ENCODE peak calls at places on chromosomes 3 and 15, in ten cellular contexts. Y, N, Z, L, B, A, G, O, U and S are unnamed samples.

GRCh38 chr3:31754575-31755278 is 222.0 kb downstream of the STT3B start:
- DNase-seq in L (no peak), U (no peak), B (peak), Z (no peak), G (no peak), O (no peak), Y (no peak), A (peak), N (no peak), S (no peak)

GRCh38 chr3:16313955-16314645 is 49.1 kb downstream of the OXNAD1 start:
- DNase-seq in O (no peak), Z (no peak), N (no peak), U (no peak), A (no peak), G (no peak), B (no peak), Y (no peak), L (no peak), S (no peak)

GRCh38 chr3:12175844-12176453 is 17.2 kb upstream of the TIMP4 start:
- DNase-seq in Y (peak), O (peak), Z (peak), A (peak), G (peak), L (peak), N (no peak), U (peak), B (peak), S (no peak)

GRCh38 chr3:42696356-42697301 is 6.0 kb downstream of the HHATL start:
- DNase-seq in G (no peak), U (no peak), A (peak), Y (peak), Z (no peak), B (no peak), N (no peak), O (no peak), L (no peak), S (no peak)

GRCh38 chr15:77243146-77243545 is 172.2 kb upstream of the TSPAN3 start:
- DNase-seq in O (no peak), Y (no peak), A (peak), B (no peak), N (no peak), U (no peak), L (peak), G (peak), Z (no peak), S (no peak)

GRCh38 chr3:132317229-132317948 is at the start of gene ACP3:
- DNase-seq in B (peak), A (no peak), N (peak), O (peak), L (peak), G (peak), U (no peak), Y (peak), Z (no peak), S (peak)

GRCh38 chr3:12287727-12288465 is 974 bp upstream of the PPARG start:
- DNase-seq in B (no peak), A (peak), U (no peak), N (no peak), Y (peak), Z (no peak), O (peak), G (no peak), L (peak), S (no peak)

GRCh38 chr3:127610105-127610504 is 11.9 kb downstream of the MCM2 start:
- DNase-seq in Z (no peak), N (no peak), O (no peak), U (no peak), L (no peak), Y (no peak), A (no peak), B (no peak), G (no peak), S (no peak)

GRCh38 chr3:45987368-45988099 is 8.1 kb downstream of the FYCO1 start:
- DNase-seq in B (no peak), G (no peak), L (peak), A (no peak), O (no peak), Z (peak), Y (peak), N (no peak), U (no peak), S (no peak)

GRCh38 chr15:40770147-40770721 is 454 bp downstream of the C15orf62 start:
- DNase-seq in O (no peak), U (no peak), A (peak), B (no peak), N (no peak), G (no peak), Z (no peak), L (no peak), Y (no peak), S (no peak)

GRCh38 chr3:197311591-197311990 is 13.2 kb upstream of the DLG1 start:
- DNase-seq in U (no peak), Y (no peak), N (no peak), G (no peak), Z (no peak), O (no peak), B (no peak), A (no peak), L (no peak), S (no peak)

GRCh38 chr3:124935264-124935663 is 713 bp upstream of the MUC13 start:
- DNase-seq in N (no peak), U (no peak), B (peak), A (no peak), Y (no peak), G (no peak), L (no peak), O (no peak), Z (no peak), S (no peak)

DNA sequence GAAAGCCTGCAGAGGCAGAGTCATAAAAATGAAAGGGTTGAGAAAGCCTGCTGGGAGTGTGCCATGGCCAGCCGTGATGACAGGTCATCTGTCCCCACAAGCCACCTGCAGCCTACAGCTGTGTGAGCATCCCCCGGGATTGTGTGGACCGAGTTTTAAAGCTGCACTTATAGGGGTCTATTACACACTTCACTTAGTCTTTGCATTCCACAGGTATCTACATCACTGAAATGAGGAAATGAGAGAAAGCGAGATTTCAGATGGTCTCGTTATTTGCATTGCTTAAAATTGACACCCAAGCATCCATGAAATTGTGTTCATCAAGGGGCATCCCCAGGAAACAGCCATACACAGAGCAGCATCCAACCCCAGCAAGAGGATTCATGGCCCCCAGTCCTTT is 137.6 kb upstream of the TRIM42 start:
- DNase-seq in L (no peak), Y (no peak), B (peak), A (no peak), Z (no peak), O (no peak), U (no peak), N (no peak), G (no peak), S (no peak)
- H3K4me3 ChIP-seq in L (no peak), Y (no peak), B (no peak), A (no peak), Z (no peak), O (no peak), U (no peak), N (no peak), G (no peak), S (no peak)

GRCh38 chr15:88907111-88907510 is 6.1 kb downstream of the MFGE8 start:
- DNase-seq in G (no peak), B (no peak), N (no peak), U (no peak), A (no peak), O (no peak), L (no peak), Y (no peak), Z (peak), S (no peak)

GRCh38 chr15:88905576-88905975 is 7.6 kb downstream of the MFGE8 start:
- DNase-seq in G (no peak), A (peak), N (no peak), B (no peak), L (no peak), U (no peak), O (no peak), Y (no peak), Z (peak), S (no peak)

GRCh38 chr15:88908123-88908522 is 5.1 kb downstream of the MFGE8 start:
- DNase-seq in Y (no peak), B (no peak), Z (peak), L (no peak), O (no peak), N (no peak), A (no peak), U (no peak), G (no peak), S (no peak)

GRCh38 chr15:88906130-88906529 is 7.0 kb downstream of the MFGE8 start:
- DNase-seq in O (no peak), G (no peak), Y (no peak), L (no peak), N (no peak), A (no peak), B (no peak), U (no peak), Z (no peak), S (no peak)

GRCh38 chr15:88906551-88906950 is 6.6 kb downstream of the MFGE8 start:
- DNase-seq in Z (peak), L (no peak), A (no peak), N (no peak), Y (no peak), U (no peak), O (no peak), B (no peak), G (no peak), S (no peak)
- TF ChIP-seq CTCF in Z (no peak), L (no peak), A (no peak), N (no peak), Y (no peak), U (no peak), O (no peak), B (no peak), G (no peak), S (no peak)

DNA sequence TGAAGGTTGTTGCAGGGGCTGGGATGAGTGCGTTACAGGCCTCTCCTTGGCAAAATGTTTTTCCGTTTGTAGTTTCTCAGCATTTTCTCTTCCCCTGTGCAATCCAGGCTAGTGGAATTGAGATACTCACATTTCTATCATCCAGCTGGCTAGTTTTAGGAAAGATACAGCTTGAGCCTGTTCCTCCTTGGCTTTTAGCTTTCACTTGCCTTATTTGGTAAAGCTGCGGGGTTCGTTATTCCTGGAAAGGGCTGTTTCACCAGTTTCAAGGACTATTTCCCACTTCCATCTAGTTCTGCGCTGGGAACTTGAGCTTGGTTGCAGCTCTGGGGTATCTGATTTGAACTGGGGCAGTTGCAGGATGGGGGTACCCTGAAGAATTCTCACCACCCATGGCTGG is 90.3 kb downstream of the ITPR1 start:
- DNase-seq in Y (peak), L (peak), U (no peak), A (no peak), N (peak), Z (peak), O (no peak), B (no peak), G (no peak), S (no peak)
- H3K4me3 ChIP-seq in Y (no peak), L (peak), U (peak), A (no peak), N (peak), Z (peak), O (no peak), B (no peak), G (no peak), S (no peak)

DNA sequence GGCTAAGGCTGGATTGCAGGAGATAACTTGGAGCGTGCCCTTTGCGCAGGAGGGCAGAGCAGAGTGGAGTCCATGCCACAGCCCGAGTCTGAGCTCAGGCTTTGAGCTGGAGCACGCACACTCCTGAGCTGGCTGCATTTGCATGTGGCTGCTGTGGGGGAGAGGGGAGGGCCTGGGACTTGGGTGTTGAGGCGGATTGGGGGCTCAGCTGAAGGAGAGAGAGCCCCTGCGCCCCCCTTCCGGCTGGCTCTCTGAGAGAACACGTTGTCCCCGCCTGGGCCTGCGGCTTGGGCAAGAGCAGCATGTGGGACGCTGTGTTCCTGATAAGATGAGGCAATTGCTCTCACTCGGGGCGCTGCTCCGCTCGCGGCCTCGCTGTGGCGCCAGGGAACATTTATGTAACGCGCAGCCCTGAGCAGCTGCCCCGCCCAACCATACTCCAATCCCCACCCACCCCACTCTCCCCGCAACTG is 39.1 kb downstream of the KLF13 start:
- DNase-seq in G (peak), B (peak), N (peak), Z (peak), A (peak), U (no peak), Y (peak), L (peak), O (peak), S (peak)
- TF ChIP-seq CTCF in G (peak), B (peak), N (peak), Z (no peak), A (no peak), U (no peak), Y (peak), L (peak), O (peak), S (peak)